ENCODE peak calls at places on chromosomes 7 and 10, in seven cellular contexts. F is ACHN; D is amygdala; J is effector memory CD4-positive, alpha-beta T cell; I is aorta; P is stimulated activated CD4-positive, alpha-beta T cell treated with anti-CD3 and anti-CD28 coated beads, Interleukin-15, amount 100 ng/mL, for 1 hour; Q is fibroblast of the conjunctiva. E is an unnamed sample.

GRCh38 chr10:34078798-34079470 is 736.2 kb downstream of the PARD3 start:
- DNase-seq in F (no peak), D (no peak), J (no peak), I (peak), P (no peak), Q (peak), E (no peak)

GRCh38 chr7:22589641-22590141 is 89.7 kb upstream of the STEAP1B start:
- DNase-seq in F (no peak), D (no peak), J (no peak), I (peak), P (no peak), Q (no peak), E (no peak)

GRCh38 chr7:128881458-128882125 is 18.9 kb downstream of the ATP6V1F start:
- DNase-seq in F (no peak), D (no peak), J (no peak), I (no peak), P (no peak), Q (no peak), E (no peak)

GRCh38 chr7:129780257-129781127 is 169.0 kb downstream of the NRF1 start:
- DNase-seq in F (peak), D (no peak), J (peak), I (no peak), P (peak), Q (no peak), E (no peak)

GRCh38 chr7:100861616-100861985 is 5.6 kb upstream of the TRIP6 start:
- DNase-seq in F (no peak), D (no peak), J (no peak), I (no peak), P (no peak), Q (no peak), E (no peak)

GRCh38 chr10:69464801-69465401 is 13.6 kb downstream of the TSPAN15 start:
- DNase-seq in F (no peak), D (no peak), J (peak), I (peak), P (no peak), Q (no peak), E (no peak)

GRCh38 chr7:134886353-134887057 is 99.8 kb upstream of the AGBL3 start:
- DNase-seq in F (peak), D (no peak), J (no peak), I (peak), P (no peak), Q (no peak), E (no peak)

GRCh38 chr7:35729061-35729783 is 34.3 kb upstream of the HERPUD2 start:
- DNase-seq in F (no peak), D (no peak), J (no peak), I (no peak), P (no peak), Q (no peak), E (no peak)

GRCh38 chr10:124992462-124993344 is 50.8 kb downstream of the ZRANB1 start:
- DNase-seq in F (peak), D (peak), J (no peak), I (peak), P (no peak), Q (peak), E (peak)

GRCh38 chr10:23198940-23199767 is 7.0 kb downstream of the PTF1A start:
- DNase-seq in F (no peak), D (no peak), J (no peak), I (no peak), P (no peak), Q (no peak), E (no peak)

GRCh38 chr7:137081694-137082093 is 213.2 kb downstream of the CHRM2 start:
- DNase-seq in F (no peak), D (no peak), J (no peak), I (peak), P (no peak), Q (peak), E (no peak)

GRCh38 chr10:129057856-129058663 is 409.0 kb upstream of the MGMT start:
- DNase-seq in F (no peak), D (no peak), J (peak), I (no peak), P (no peak), Q (no peak), E (no peak)

GRCh38 chr10:54614062-54614461 is 187.0 kb downstream of the PCDH15 start:
- DNase-seq in F (no peak), D (no peak), J (no peak), I (no peak), P (no peak), Q (no peak), E (no peak)

E was measured in GDM1.